ENCODE peak calls at places on chromosomes 7 and 10, in eight cellular contexts. Y is transverse colon, O is sigmoid colon, N is GM12878, Z is A549, K is suprapubic skin, F is HepG2, E is ovary. H is an unnamed sample.
A peak's percentile ranks its signal among the peaks of the same experiment; 100 is the strongest.

GRCh38 chr7:66927348-66927948 is 6.4 kb downstream of the TMEM248 start:
- DNase-seq in Y (no peak), O (no peak), N (no peak), Z (no peak), K (no peak), F (peak; percentile 29), E (no peak), H (no peak)

GRCh38 chr10:87659571-87660483 is at the start of gene PAPSS2:
- DNase-seq in Y (peak; percentile 74), O (peak; percentile 87), N (no peak), Z (peak; percentile 42), K (peak; percentile 80), F (no peak), E (peak; percentile 51), H (peak; percentile 53)

GRCh38 chr7:41328544-41328943 is 374.3 kb downstream of the INHBA start:
- DNase-seq in Y (no peak), O (no peak), N (no peak), Z (no peak), K (no peak), F (no peak), E (no peak), H (no peak)

GRCh38 chr10:74021248-74022055 is 23.5 kb downstream of the VCL start:
- DNase-seq in Y (no peak), O (no peak), N (no peak), Z (no peak), K (no peak), F (no peak), E (no peak), H (no peak)

GRCh38 chr7:77455334-77455733 is 39.2 kb upstream of the GSAP start:
- DNase-seq in Y (no peak), O (no peak), N (no peak), Z (peak; percentile 68), K (no peak), F (peak; percentile 60), E (no peak), H (no peak)

GRCh38 chr7:152504367-152504766 is 68.6 kb upstream of the KMT2C start:
- DNase-seq in Y (no peak), O (no peak), N (no peak), Z (no peak), K (no peak), F (no peak), E (no peak), H (no peak)

GRCh38 chr10:87930929-87931835 is 67.8 kb downstream of the PTEN start:
- DNase-seq in Y (no peak), O (no peak), N (peak; percentile 66), Z (no peak), K (no peak), F (no peak), E (no peak), H (no peak)

GRCh38 chr7:44258423-44258760 is 57.6 kb downstream of the YKT6 start:
- DNase-seq in Y (no peak), O (no peak), N (no peak), Z (no peak), K (no peak), F (no peak), E (no peak), H (no peak)

GRCh38 chr10:101987136-101987535 is 68.8 kb downstream of the ARMH3 start:
- DNase-seq in Y (no peak), O (no peak), N (no peak), Z (no peak), K (no peak), F (no peak), E (no peak), H (no peak)

GRCh38 chr10:8036521-8037198 is 17.8 kb upstream of the GATA3 start:
- DNase-seq in Y (no peak), O (no peak), N (no peak), Z (no peak), K (no peak), F (no peak), E (no peak), H (no peak)

GRCh38 chr10:44968101-44968886 is 8.7 kb downstream of the RASSF4 start:
- DNase-seq in Y (no peak), O (peak; percentile 83), N (no peak), Z (no peak), K (peak; percentile 82), F (no peak), E (no peak), H (no peak)

GRCh38 chr10:88992945-88993537 is 2.4 kb downstream of the FAS start:
- DNase-seq in Y (no peak), O (no peak), N (no peak), Z (no peak), K (no peak), F (no peak), E (no peak), H (no peak)

GRCh38 chr10:69422676-69423075 is 6.0 kb upstream of the TACR2 start:
- DNase-seq in Y (no peak), O (peak; percentile 59), N (no peak), Z (no peak), K (no peak), F (no peak), E (no peak), H (no peak)
- H3K4me1 ChIP-seq in Y (peaks cover 33% of the 10 kb centered on the region), O (peaks cover 55% of the 10 kb centered on the region), N (peaks cover 6% of the 10 kb centered on the region), Z (peaks cover 28% of the 10 kb centered on the region), K (peaks cover 6% of the 10 kb centered on the region), F (peaks cover 76% of the 10 kb centered on the region), E (no peaks in the 10 kb centered on the region), H (peaks cover 68% of the 10 kb centered on the region)

GRCh38 chr10:95394161-95394880 is 103.5 kb upstream of the PDLIM1 start:
- DNase-seq in Y (no peak), O (no peak), N (peak; percentile 55), Z (peak; percentile 5), K (no peak), F (peak; percentile 20), E (no peak), H (no peak)
- TF ChIP-seq EP300 in Y (no peak), O (no peak), N (peak; percentile 77), Z (no peak), K (no peak), F (no peak), E (no peak), H (no peak)

DNA sequence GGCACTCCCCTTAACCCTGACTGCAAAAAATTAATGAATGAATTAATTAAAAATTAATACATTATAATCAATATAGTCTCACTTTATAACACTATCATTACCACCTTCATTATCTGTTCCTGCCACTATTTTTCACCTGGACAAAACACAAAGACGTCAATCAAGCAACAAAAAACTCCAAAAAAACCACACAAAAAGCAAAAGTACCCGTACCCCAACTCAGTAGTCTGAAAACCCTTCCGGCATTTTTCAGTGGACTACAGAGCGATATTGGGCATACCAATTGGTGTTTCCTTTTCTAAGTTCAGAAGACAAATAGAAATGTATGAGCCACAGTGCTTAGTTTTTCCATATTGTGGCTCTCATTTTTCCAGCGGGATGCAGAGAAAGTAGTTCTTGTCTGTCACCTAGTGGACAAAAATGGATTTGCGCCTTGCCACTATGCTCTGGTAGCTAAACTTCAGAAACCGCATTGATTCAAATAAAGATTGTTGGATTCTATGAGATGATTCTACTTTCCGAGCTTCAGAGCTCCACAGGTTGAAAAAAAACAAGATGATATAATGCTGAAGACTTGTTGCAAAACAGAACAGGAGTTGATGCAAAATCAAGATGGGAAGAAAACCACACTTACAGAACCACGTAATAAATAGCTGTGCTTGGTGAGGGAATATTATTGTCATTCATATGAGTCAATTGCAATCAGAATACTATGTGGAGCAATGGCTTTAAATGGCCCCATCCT is 50.6 kb upstream of the ITGB1 start:
- DNase-seq in Y (peak; percentile 67), O (peak; percentile 75), N (peak; percentile 26), Z (no peak), K (no peak), F (peak; percentile 63), E (peak; percentile 21), H (peak; percentile 65)
- TF ChIP-seq CTCF in Y (peak; percentile 98), O (peak; percentile 93), N (peak; percentile 98), Z (peak; percentile 98), K (peak; percentile 88), F (peak; percentile 89), E (peak; percentile 88), H (no peak)

GRCh38 chr10:50279489-50279888 is 28.2 kb upstream of the ASAH2 start:
- DNase-seq in Y (no peak), O (no peak), N (no peak), Z (no peak), K (no peak), F (peak; percentile 32), E (no peak), H (peak; percentile 39)
- H3K4me1 ChIP-seq in Y (no peaks in the 10 kb centered on the region), O (no peaks in the 10 kb centered on the region), N (no peaks in the 10 kb centered on the region), Z (peaks cover 8% of the 10 kb centered on the region), K (no peaks in the 10 kb centered on the region), F (peaks cover 23% of the 10 kb centered on the region), E (no peaks in the 10 kb centered on the region), H (peaks cover 16% of the 10 kb centered on the region)

H was measured in stomach.